ENCODE peak calls at places on chromosomes 12 and 14, in five cellular contexts. M, G, N, D and C are unnamed samples.

GRCh38 chr12:25882266-25882665 is 76.2 kb upstream of the RASSF8 start:
- DNase-seq in M (no peak), D (no peak), G (no peak), N (no peak), C (no peak)

GRCh38 chr14:103555559-103556337 is 6.7 kb downstream of the BAG5 start:
- DNase-seq in D (no peak), M (no peak), G (no peak), N (no peak), C (no peak)

GRCh38 chr12:121668750-121669524 is 517 bp downstream of the MORN3 start:
- DNase-seq in D (no peak), N (no peak), G (no peak), M (peak; percentile 70), C (peak; percentile 57)

GRCh38 chr12:75850751-75851462 is 180.7 kb downstream of the PHLDA1 start:
- DNase-seq in N (peak; percentile 80), M (no peak), D (no peak), G (no peak), C (no peak)

GRCh38 chr14:101561145-101561896 is at the start of gene DIO3:
- DNase-seq in G (peak; percentile 53), M (no peak), D (no peak), N (peak; percentile 27), C (no peak)

GRCh38 chr14:85620937-85621336 is 91.0 kb downstream of the FLRT2 start:
- DNase-seq in D (no peak), M (no peak), N (no peak), G (no peak), C (no peak)

GRCh38 chr12:94566345-94566744 is 84.0 kb downstream of the TMCC3 start:
- DNase-seq in N (no peak), M (no peak), G (no peak), D (no peak), C (no peak)

GRCh38 chr14:95143813-95144620 is 13.3 kb downstream of the DICER1 start:
- DNase-seq in D (no peak), M (no peak), G (no peak), N (no peak), C (no peak)

GRCh38 chr12:30457621-30458289 is 237.9 kb downstream of the IPO8 start:
- DNase-seq in M (no peak), G (peak; percentile 32), D (peak; percentile 83), N (peak; percentile 56), C (no peak)

GRCh38 chr12:21912318-21912717 is 28.9 kb downstream of the ABCC9 start:
- DNase-seq in M (no peak), N (no peak), G (no peak), D (peak; percentile 80), C (no peak)

GRCh38 chr12:106245767-106246166 is 2.1 kb downstream of the CKAP4 start:
- DNase-seq in G (no peak), D (no peak), M (no peak), N (peak; percentile 93), C (no peak)

GRCh38 chr12:116298578-116298977 is 21.1 kb upstream of the MED13L start:
- DNase-seq in M (no peak), N (no peak), D (no peak), G (no peak), C (no peak)